ENCODE peak calls at places on chromosomes 6 and 20, in nine cellular contexts. E is mesenchymal stem cell, P is heart right ventricle, W is EL, O is nephron progenitor cell, F is WTC11, U is neural progenitor cell, R is cardiac fibroblast, D is neural crest cell. J is an unnamed sample.

GRCh38 chr6:16496982-16497823 is 258.8 kb downstream of the GMPR start:
- DNase-seq in E (peak), W (no peak), F (no peak), P (no peak), R (no peak), U (peak), O (no peak), D (no peak), J (no peak)

GRCh38 chr6:30490031-30490876 is 945 bp downstream of the HLA-E start:
- DNase-seq in D (peak), E (peak), R (peak), W (peak), U (peak), P (peak), F (peak), O (peak), J (peak)

GRCh38 chr20:36676701-36677421 is 30.9 kb upstream of the SLA2 start:
- DNase-seq in D (peak), F (peak), E (peak), R (no peak), U (peak), P (no peak), O (peak), W (no peak), J (no peak)

GRCh38 chr6:134041093-134041492 is 11.3 kb downstream of the SLC2A12 start:
- DNase-seq in U (no peak), R (peak), P (no peak), O (no peak), F (no peak), E (peak), W (peak), D (no peak), J (peak)

GRCh38 chr20:50704971-50705370 is 13.6 kb upstream of the RIPOR3 start:
- DNase-seq in W (peak), P (no peak), F (no peak), D (no peak), E (peak), O (no peak), R (peak), U (no peak), J (no peak)

GRCh38 chr20:16708590-16708989 is 21.2 kb upstream of the SNRPB2 start:
- DNase-seq in F (no peak), U (no peak), P (no peak), O (no peak), R (no peak), D (no peak), W (no peak), E (no peak), J (no peak)

GRCh38 chr6:66183982-66184555 is 477.0 kb upstream of the EYS start:
- DNase-seq in R (no peak), E (no peak), W (no peak), U (no peak), O (no peak), D (no peak), P (no peak), F (no peak), J (no peak)

GRCh38 chr6:150631283-150631981 is 31.7 kb downstream of the PLEKHG1 start:
- DNase-seq in U (no peak), E (no peak), R (no peak), P (no peak), F (no peak), D (no peak), W (no peak), O (no peak), J (no peak)

GRCh38 chr20:1225263-1225728 is 548 bp upstream of the RAD21L1 start:
- DNase-seq in R (peak), O (no peak), W (no peak), P (no peak), E (no peak), U (no peak), F (no peak), D (no peak), J (no peak)

GRCh38 chr6:13427838-13428527 is 59.4 kb downstream of the GFOD1 start:
- DNase-seq in E (no peak), P (no peak), F (peak), R (no peak), U (no peak), O (peak), D (no peak), W (no peak), J (no peak)

GRCh38 chr6:4133941-4134838 is 1.2 kb downstream of the ECI2 start:
- DNase-seq in E (peak), P (peak), R (peak), D (no peak), O (peak), W (peak), U (peak), F (peak), J (no peak)

GRCh38 chr6:13413906-13414555 is 73.4 kb downstream of the GFOD1 start:
- DNase-seq in U (peak), W (no peak), O (no peak), F (no peak), D (no peak), P (no peak), E (no peak), R (no peak), J (no peak)

GRCh38 chr20:35662541-35662940 is 2.2 kb downstream of the CPNE1 start:
- DNase-seq in D (no peak), R (no peak), U (no peak), E (no peak), W (no peak), O (no peak), P (no peak), F (no peak), J (no peak)

GRCh38 chr20:37386505-37387201 is 40.7 kb downstream of the SRC start:
- DNase-seq in E (no peak), F (no peak), P (no peak), U (no peak), D (no peak), W (no peak), R (no peak), O (no peak), J (no peak)

GRCh38 chr6:157832250-157832967 is 9.4 kb downstream of the SNX9 start:
- DNase-seq in F (no peak), E (peak), O (no peak), U (no peak), W (peak), D (no peak), P (no peak), R (peak), J (peak)

GRCh38 chr6:157317129-157317814 is 6.0 kb downstream of the TMEM242 start:
- DNase-seq in F (no peak), P (peak), W (peak), R (peak), D (no peak), E (peak), O (no peak), U (no peak), J (peak)

GRCh38 chr6:117666881-117667280 is 8.4 kb upstream of the NUS1 start:
- DNase-seq in R (peak), P (no peak), D (no peak), U (no peak), F (no peak), O (no peak), W (no peak), E (no peak), J (no peak)

GRCh38 chr20:62739067-62739466 is 30.4 kb downstream of the NTSR1 start:
- DNase-seq in P (no peak), F (peak), W (no peak), O (no peak), E (no peak), U (no peak), D (no peak), R (no peak), J (no peak)

GRCh38 chr6:21556968-21557721 is 36.4 kb upstream of the SOX4 start:
- DNase-seq in U (no peak), E (no peak), P (no peak), O (no peak), R (peak), D (no peak), F (no peak), W (no peak), J (peak)

GRCh38 chr20:13649548-13649947 is 10.8 kb upstream of the TASP1 start:
- DNase-seq in U (peak), P (peak), R (no peak), W (peak), D (peak), O (peak), E (peak), F (peak), J (no peak)

GRCh38 chr6:156779206-156780116 is 2.3 kb downstream of the ARID1B start:
- DNase-seq in F (peak), O (peak), U (peak), W (peak), R (peak), P (peak), E (peak), D (peak), J (no peak)

GRCh38 chr6:27111743-27112142 is 135.8 kb upstream of the PRSS16 start:
- DNase-seq in O (no peak), P (no peak), D (no peak), W (no peak), R (no peak), U (no peak), E (no peak), F (no peak), J (no peak)

GRCh38 chr6:73585566-73586415 is 65.0 kb upstream of the EEF1A1 start:
- DNase-seq in E (peak), D (no peak), O (no peak), R (peak), F (no peak), P (peak), W (peak), U (no peak), J (peak)

GRCh38 chr20:1945134-1945618 is 48.7 kb downstream of the PDYN start:
- DNase-seq in P (peak), F (no peak), R (peak), D (no peak), U (no peak), W (no peak), E (peak), O (no peak), J (no peak)

GRCh38 chr6:167737205-167737830 is 89.4 kb upstream of the AFDN start:
- DNase-seq in R (no peak), E (no peak), F (no peak), U (no peak), W (no peak), O (no peak), D (no peak), P (no peak), J (no peak)

GRCh38 chr6:107561325-107561724 is 71.4 kb downstream of the SOBP start:
- DNase-seq in U (peak), R (no peak), W (no peak), F (peak), D (no peak), O (no peak), P (peak), E (no peak), J (no peak)

GRCh38 chr20:37902504-37903313 is at the start of gene VSTM2L:
- DNase-seq in U (peak), P (no peak), E (peak), O (peak), D (peak), F (peak), R (peak), W (peak), J (peak)

GRCh38 chr6:111763381-111763780 is 109.9 kb downstream of the FYN start:
- DNase-seq in R (peak), E (no peak), D (no peak), F (no peak), U (no peak), W (peak), P (no peak), O (no peak), J (no peak)

GRCh38 chr6:77456531-77457248 is 6.6 kb downstream of the HTR1B start:
- DNase-seq in D (no peak), F (no peak), P (no peak), R (peak), W (peak), U (no peak), O (no peak), E (peak), J (peak)

GRCh38 chr6:31172973-31173384 is 2.5 kb upstream of the POU5F1 start:
- DNase-seq in D (no peak), O (peak), P (no peak), R (no peak), U (peak), E (no peak), F (peak), W (no peak), J (no peak)

GRCh38 chr20:43571771-43572170 is 12.9 kb downstream of the SGK2 start:
- DNase-seq in U (no peak), W (no peak), O (no peak), F (no peak), P (no peak), D (no peak), R (no peak), E (no peak), J (no peak)

GRCh38 chr6:150134280-150134920 is 8.4 kb upstream of the PPP1R14C start:
- DNase-seq in U (no peak), D (no peak), F (no peak), O (no peak), E (no peak), R (no peak), P (no peak), W (no peak), J (no peak)

J was measured in bronchial epithelial cell.